ENCODE peak calls at places on chromosomes 7 and 10, in seven cellular contexts. V, T, F, J, N, G and L are unnamed samples. For H3K36me3 and H3K27me3, the result is how much of the 10 kb centered on the place peaks cover.

GRCh38 chr10:61836888-61837747 is 64.4 kb upstream of the ARID5B start:
- DNase-seq in F (no peak), J (no peak), V (no peak), G (no peak), N (no peak), T (no peak), L (peak)

GRCh38 chr7:100570954-100571828 is 2.5 kb downstream of the SAP25 start:
- DNase-seq in J (no peak), T (no peak), N (peak), G (no peak), F (peak), V (no peak), L (no peak)

GRCh38 chr10:34427911-34428216 is 387.2 kb downstream of the PARD3 start:
- DNase-seq in G (no peak), V (no peak), N (no peak), J (no peak), T (no peak), F (no peak), L (no peak)

GRCh38 chr10:93300518-93300917 is 181.6 kb downstream of the MYOF start:
- DNase-seq in T (no peak), J (no peak), N (no peak), F (no peak), G (no peak), V (no peak), L (no peak)

GRCh38 chr7:92916751-92917369 is 80.5 kb upstream of the CDK6 start:
- DNase-seq in V (no peak), T (peak), J (no peak), F (no peak), N (no peak), G (no peak), L (peak)

GRCh38 chr10:43230101-43230908 is 36.6 kb downstream of the RASGEF1A start:
- DNase-seq in T (no peak), F (no peak), G (peak), J (no peak), N (peak), V (peak), L (no peak)

GRCh38 chr7:10779465-10780399 is 193.9 kb upstream of the PHF14 start:
- DNase-seq in G (no peak), T (no peak), V (no peak), F (no peak), J (no peak), N (no peak), L (no peak)

GRCh38 chr7:113764401-113765035 is 154.3 kb downstream of the PPP1R3A start:
- DNase-seq in F (no peak), V (no peak), G (no peak), N (no peak), T (no peak), J (no peak), L (peak)

GRCh38 chr7:105654994-105655900 is 74.0 kb upstream of the EFCAB10 start:
- DNase-seq in F (peak), V (peak), N (no peak), J (no peak), T (no peak), G (no peak), L (peak)

GRCh38 chr10:46248651-46249131 is 38.1 kb upstream of the ANTXRL start:
- DNase-seq in V (peak), G (no peak), N (peak), T (no peak), J (no peak), F (no peak), L (no peak)

GRCh38 chr7:131786204-131786603 is 229.8 kb upstream of the PODXL start:
- DNase-seq in N (no peak), J (no peak), T (no peak), V (no peak), F (no peak), G (no peak), L (no peak)

GRCh38 chr7:28618383-28618782 is 206.1 kb downstream of the CREB5 start:
- DNase-seq in J (no peak), V (no peak), T (no peak), F (no peak), G (no peak), N (no peak), L (no peak)

GRCh38 chr7:45590679-45591057 is 16.5 kb downstream of the ADCY1 start:
- DNase-seq in G (no peak), T (no peak), J (no peak), N (peak), V (no peak), F (no peak), L (no peak)

GRCh38 chr10:80480852-80481251 is 26.7 kb downstream of the TSPAN14 start:
- DNase-seq in F (no peak), J (no peak), T (no peak), G (no peak), V (no peak), N (no peak), L (no peak)

GRCh38 chr7:104584620-104585019 is 256.2 kb downstream of the LHFPL3 start:
- DNase-seq in V (no peak), T (no peak), G (no peak), N (no peak), J (no peak), F (no peak), L (no peak)

GRCh38 chr10:34207350-34207749 is 607.7 kb downstream of the PARD3 start:
- DNase-seq in T (no peak), N (no peak), V (no peak), J (no peak), G (no peak), F (no peak), L (no peak)

GRCh38 chr10:89295597-89295996 is 6.2 kb upstream of the IFIT2 start:
- DNase-seq in F (no peak), J (no peak), N (no peak), V (no peak), G (no peak), T (no peak), L (peak)

GRCh38 chr7:156999611-157000046 is 10.8 kb downstream of the MNX1 start:
- DNase-seq in F (no peak), V (no peak), N (no peak), G (no peak), J (no peak), T (no peak), L (no peak)

GRCh38 chr10:132163278-132163765 is 23.4 kb upstream of the DPYSL4 start:
- DNase-seq in F (peak), J (no peak), T (peak), N (no peak), V (no peak), G (peak), L (no peak)

GRCh38 chr7:5211730-5212482 is 21.9 kb downstream of the WIPI2 start:
- DNase-seq in G (no peak), J (no peak), N (no peak), T (no peak), F (no peak), V (no peak), L (no peak)
- H3K36me3 ChIP-seq in G (half or more), J (under half), N (under half), T (under half), F (half or more), V (under half), L (half or more)

GRCh38 chr7:55252386-55252785 is 112.8 kb upstream of the LANCL2 start:
- DNase-seq in J (no peak), V (no peak), N (peak), F (no peak), T (no peak), G (no peak), L (no peak)
- H3K27me3 ChIP-seq in J (under half), V (under half), N (under half), F (under half), T (under half), G (under half), L (under half)

GRCh38 chr10:77983384-77984341 is 45.7 kb downstream of the POLR3A start:
- DNase-seq in V (no peak), F (no peak), J (no peak), N (no peak), T (no peak), G (no peak), L (peak)
- H3K36me3 ChIP-seq in V (under half), F (half or more), J (half or more), N (half or more), T (under half), G (half or more), L (half or more)

DNA sequence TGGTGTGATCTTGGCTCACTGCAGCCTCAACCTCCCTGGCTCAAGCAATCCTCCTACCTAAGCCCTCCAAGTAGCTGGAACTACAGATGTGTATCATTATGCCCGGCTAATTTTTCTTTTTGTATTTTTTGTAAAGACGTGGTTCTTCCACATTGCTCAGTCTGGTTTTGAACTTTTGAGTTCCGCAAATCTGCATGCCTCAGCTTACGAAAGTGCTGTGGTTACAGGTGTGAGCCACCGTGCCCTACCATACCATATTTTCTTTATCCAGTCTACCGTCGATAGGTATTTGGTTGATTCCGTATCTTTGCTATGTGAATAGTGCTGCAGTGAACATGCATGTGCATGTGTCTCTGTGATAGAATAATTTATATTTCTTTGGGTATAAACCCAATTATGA is 6.5 kb downstream of the ZNF107 start:
- DNase-seq in J (no peak), F (no peak), N (no peak), G (no peak), T (no peak), V (no peak), L (no peak)
- H3K27me3 ChIP-seq in J (under half), F (under half), N (under half), G (under half), T (under half), V (under half), L (under half)

DNA sequence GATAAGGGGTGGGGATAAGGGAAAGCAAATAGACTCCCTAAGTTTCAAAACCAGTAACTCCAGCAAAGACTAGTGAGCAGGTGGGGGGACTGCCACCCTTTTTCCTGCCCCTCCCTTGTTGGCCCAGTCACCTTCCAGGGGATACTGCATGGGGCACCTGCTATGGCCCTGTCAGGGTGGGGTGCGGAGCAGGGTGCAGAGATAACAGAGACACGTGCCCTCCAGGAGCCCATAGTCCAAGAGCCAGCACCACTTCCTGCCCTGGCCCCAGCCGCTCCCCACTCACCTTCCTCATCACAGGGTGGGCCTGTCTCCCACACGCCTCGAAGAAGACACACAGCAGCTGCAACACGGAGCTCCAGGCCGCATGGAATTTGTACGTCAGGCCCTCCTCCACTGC is 20.6 kb downstream of the RRP12 start:
- DNase-seq in T (no peak), J (no peak), G (no peak), V (no peak), N (no peak), F (no peak), L (no peak)
- H3K36me3 ChIP-seq in T (under half), J (under half), G (half or more), V (under half), N (under half), F (half or more), L (half or more)

GRCh38 chr10:17779761-17780160 is 27.8 kb downstream of the TMEM236 start:
- DNase-seq in J (no peak), T (peak), G (no peak), F (no peak), N (no peak), V (no peak), L (no peak)

GRCh38 chr10:17781856-17782255 is 27.3 kb upstream of the MRC1 start:
- DNase-seq in J (no peak), V (no peak), T (no peak), G (no peak), N (no peak), F (no peak), L (no peak)

GRCh38 chr10:17783751-17784150 is 25.4 kb upstream of the MRC1 start:
- DNase-seq in G (no peak), T (no peak), N (no peak), F (no peak), J (no peak), V (no peak), L (peak)

GRCh38 chr10:17782921-17783665 is 26.1 kb upstream of the MRC1 start:
- DNase-seq in F (no peak), T (peak), G (no peak), J (no peak), N (no peak), V (no peak), L (no peak)

DNA sequence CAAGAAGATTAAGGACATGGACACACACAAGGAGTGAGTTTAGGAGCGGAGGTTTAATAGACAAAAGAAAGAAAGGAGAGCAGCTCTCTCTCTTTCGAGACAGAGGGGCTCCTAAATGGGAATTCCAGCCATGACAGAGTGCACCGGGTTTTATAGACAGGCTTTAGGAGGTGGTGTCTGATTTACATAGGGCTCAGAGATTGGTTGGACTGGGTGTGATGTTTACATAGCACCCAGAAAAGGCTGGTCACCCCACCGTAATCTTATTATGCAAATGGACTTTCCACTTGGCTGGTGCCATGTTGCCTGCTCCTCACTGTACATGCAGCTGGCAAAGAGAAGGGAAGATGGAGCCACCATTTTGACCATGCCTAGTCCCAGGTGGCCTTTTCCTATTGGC is 28.4 kb upstream of the MRC1 start:
- DNase-seq in G (no peak), V (no peak), J (no peak), T (no peak), N (no peak), F (no peak), L (no peak)
- H3K27me3 ChIP-seq in G (under half), V (under half), J (under half), T (under half), N (under half), F (under half), L (under half)

DNA sequence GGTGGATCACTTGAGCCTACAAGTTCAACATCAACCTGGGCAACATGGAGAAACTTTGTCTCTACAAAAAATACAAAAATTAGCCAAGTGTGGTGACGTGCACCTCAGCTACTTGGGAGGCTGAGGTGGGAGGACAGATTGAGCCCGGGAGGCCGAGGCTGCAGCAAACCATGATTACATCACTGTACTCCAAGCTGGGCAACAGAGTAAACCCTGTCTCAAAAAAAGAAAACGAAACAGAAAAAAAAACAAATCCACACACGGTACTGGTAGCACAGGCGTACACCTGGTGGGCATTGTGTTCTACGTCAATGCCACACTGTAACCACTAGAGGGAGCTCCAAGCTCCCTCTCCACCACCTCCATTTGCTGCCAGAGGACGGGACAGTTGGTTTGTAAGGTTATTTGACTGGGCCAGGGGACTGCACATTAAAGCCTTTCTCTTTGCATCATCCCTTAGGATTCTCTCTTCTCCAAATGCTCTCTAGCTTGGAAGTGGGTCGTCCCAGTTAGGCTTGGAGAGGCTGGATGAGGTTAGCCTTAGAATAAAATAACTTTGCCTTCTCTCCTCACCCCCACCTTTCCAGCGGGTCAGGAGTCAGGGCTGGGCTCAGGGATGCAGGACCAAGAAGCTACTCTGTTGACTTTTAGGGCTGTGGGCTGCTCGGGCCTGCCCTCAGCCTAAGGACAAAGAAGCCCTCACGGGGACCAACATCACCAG is 130.8 kb downstream of the SORBS1 start:
- DNase-seq in G (no peak), T (peak), J (no peak), N (peak), F (peak), V (peak), L (peak)
- H3K36me3 ChIP-seq in G (under half), T (under half), J (half or more), N (under half), F (under half), V (under half), L (under half)

GRCh38 chr7:55423891-55424290 is 58.8 kb downstream of the LANCL2 start:
- DNase-seq in F (no peak), V (no peak), N (no peak), T (no peak), J (no peak), G (no peak), L (no peak)

GRCh38 chr7:55423277-55423711 is 58.2 kb downstream of the LANCL2 start:
- DNase-seq in F (no peak), V (no peak), J (no peak), G (no peak), N (no peak), T (no peak), L (no peak)

GRCh38 chr7:55426676-55427075 is 61.5 kb downstream of the LANCL2 start:
- DNase-seq in J (no peak), V (no peak), N (no peak), G (no peak), T (no peak), F (no peak), L (no peak)

GRCh38 chr7:55427279-55427788 is 62.2 kb downstream of the LANCL2 start:
- DNase-seq in V (no peak), T (no peak), N (no peak), F (no peak), G (no peak), J (no peak), L (no peak)

GRCh38 chr7:55425141-55425752 is 60.1 kb downstream of the LANCL2 start:
- DNase-seq in N (no peak), F (no peak), J (no peak), T (no peak), V (no peak), G (no peak), L (no peak)
- H3K27me3 ChIP-seq in N (under half), F (under half), J (under half), T (under half), V (under half), G (under half), L (under half)

DNA sequence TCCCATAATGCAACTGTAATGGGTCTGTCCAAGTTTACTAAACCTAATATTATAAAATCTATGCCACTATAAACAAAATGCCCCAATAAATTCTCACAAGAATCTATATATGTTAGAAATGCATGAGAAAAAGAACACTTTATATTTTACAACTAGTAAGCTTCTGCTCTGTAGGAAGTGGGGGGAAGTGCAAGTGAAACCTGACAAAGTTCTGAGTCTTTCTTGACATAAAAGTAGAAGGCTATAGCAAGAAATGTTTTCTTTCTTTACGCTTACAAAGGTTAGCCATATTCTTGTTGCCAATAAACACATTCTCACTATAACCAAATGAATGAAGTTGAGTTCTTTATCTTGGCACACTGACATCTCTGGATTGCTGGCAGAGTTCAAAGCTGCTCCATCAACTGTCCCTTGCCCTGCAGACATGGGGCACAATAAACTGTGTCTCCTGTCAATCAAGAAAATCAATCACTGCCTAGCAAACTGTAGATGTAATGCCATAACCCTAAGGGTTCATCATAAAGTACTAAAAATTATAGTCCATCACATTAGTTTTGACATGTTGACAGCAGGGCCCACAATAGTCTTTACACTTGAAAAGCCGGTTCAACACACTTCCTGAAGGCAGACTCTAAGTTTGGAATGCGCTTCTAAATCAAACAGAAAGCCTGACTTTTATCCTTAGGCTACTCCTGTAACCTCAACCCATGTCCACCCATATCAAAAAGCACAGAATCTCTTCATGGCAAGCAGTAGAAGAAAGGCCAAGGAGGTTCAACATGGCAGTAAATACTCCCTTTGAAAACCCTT is 58.6 kb downstream of the TPK1 start:
- DNase-seq in N (peak), T (no peak), V (no peak), F (no peak), G (no peak), J (no peak), L (no peak)
- H3K36me3 ChIP-seq in N (under half), T (under half), V (under half), F (under half), G (under half), J (under half), L (under half)

GRCh38 chr10:5813341-5814109 is at the start of gene GDI2:
- DNase-seq in V (peak), F (peak), N (peak), J (peak), T (peak), G (peak), L (peak)
- H3K27me3 ChIP-seq in V (under half), F (under half), N (under half), J (under half), T (under half), G (under half), L (under half)